ENCODE peak calls at places on chromosome 19, in seven cellular contexts. One of them, this sample, is unnamed.

GRCh38 chr19:3798137-3798536 is 12.0 kb upstream of the MATK start:
- DNase-seq in trophoblast cell: no peak
- DNase-seq in neuronal stem cell: no peak
- DNase-seq in H9: no peak
- DNase-seq in IMR-90: no peak
- DNase-seq in H1: no peak
- DNase-seq in mesendoderm: no peak
- DNase-seq in this sample: no peak

GRCh38 chr19:51200071-51200470 is 24.8 kb upstream of the CD33 start:
- DNase-seq in mesendoderm: no peak
- DNase-seq in neuronal stem cell: no peak
- DNase-seq in H9: no peak
- DNase-seq in trophoblast cell: no peak
- DNase-seq in H1: no peak
- DNase-seq in IMR-90: no peak
- DNase-seq in this sample: no peak

GRCh38 chr19:47641891-47642485 is 33.1 kb downstream of the BICRA start:
- DNase-seq in H9: no peak
- DNase-seq in trophoblast cell: no peak
- DNase-seq in neuronal stem cell: no peak
- DNase-seq in IMR-90: no peak
- DNase-seq in mesendoderm: no peak
- DNase-seq in H1: no peak
- DNase-seq in this sample: no peak

GRCh38 chr19:31554360-31554759 is 205.1 kb upstream of the TSHZ3 start:
- DNase-seq in neuronal stem cell: no peak
- DNase-seq in H9: no peak
- DNase-seq in trophoblast cell: no peak
- DNase-seq in mesendoderm: no peak
- DNase-seq in IMR-90: no peak
- DNase-seq in H1: no peak
- DNase-seq in this sample: no peak

GRCh38 chr19:45632468-45633196 is 6.6 kb downstream of the EML2 start:
- DNase-seq in H1: no peak
- DNase-seq in trophoblast cell: peak
- DNase-seq in H9: peak
- DNase-seq in mesendoderm: peak
- DNase-seq in neuronal stem cell: peak
- DNase-seq in IMR-90: peak
- DNase-seq in this sample: peak

GRCh38 chr19:8302357-8302691 is 5.8 kb downstream of the CD320 start:
- DNase-seq in trophoblast cell: no peak
- DNase-seq in IMR-90: no peak
- DNase-seq in mesendoderm: no peak
- DNase-seq in H9: no peak
- DNase-seq in H1: no peak
- DNase-seq in neuronal stem cell: no peak
- DNase-seq in this sample: no peak

GRCh38 chr19:45404557-45405434 is at the start of gene PPP1R13L:
- DNase-seq in IMR-90: peak
- DNase-seq in mesendoderm: peak
- DNase-seq in neuronal stem cell: no peak
- DNase-seq in H1: no peak
- DNase-seq in H9: peak
- DNase-seq in trophoblast cell: peak
- DNase-seq in this sample: no peak

GRCh38 chr19:19053508-19054314 is 10.1 kb upstream of the SLC25A42 start:
- DNase-seq in trophoblast cell: peak
- DNase-seq in H9: peak
- DNase-seq in mesendoderm: peak
- DNase-seq in IMR-90: peak
- DNase-seq in H1: peak
- DNase-seq in neuronal stem cell: peak
- DNase-seq in this sample: peak

GRCh38 chr19:18220632-18221275 is 5.5 kb downstream of the PDE4C start:
- DNase-seq in trophoblast cell: no peak
- DNase-seq in H1: no peak
- DNase-seq in IMR-90: no peak
- DNase-seq in mesendoderm: peak
- DNase-seq in neuronal stem cell: no peak
- DNase-seq in H9: peak
- DNase-seq in this sample: no peak

GRCh38 chr19:31572671-31573298 is 223.5 kb upstream of the TSHZ3 start:
- DNase-seq in neuronal stem cell: no peak
- DNase-seq in mesendoderm: no peak
- DNase-seq in H9: no peak
- DNase-seq in trophoblast cell: no peak
- DNase-seq in IMR-90: no peak
- DNase-seq in H1: no peak
- DNase-seq in this sample: no peak

GRCh38 chr19:10471909-10472308 is 31.2 kb downstream of the KEAP1 start:
- DNase-seq in IMR-90: peak
- DNase-seq in H9: no peak
- DNase-seq in trophoblast cell: no peak
- DNase-seq in H1: no peak
- DNase-seq in neuronal stem cell: no peak
- DNase-seq in mesendoderm: no peak
- DNase-seq in this sample: peak

GRCh38 chr19:21463449-21464105 is 41.8 kb upstream of the ZNF429 start:
- DNase-seq in neuronal stem cell: peak
- DNase-seq in trophoblast cell: peak
- DNase-seq in mesendoderm: peak
- DNase-seq in IMR-90: no peak
- DNase-seq in H1: peak
- DNase-seq in H9: peak
- DNase-seq in this sample: no peak

GRCh38 chr19:35107541-35107939 is 8.1 kb upstream of the FXYD3 start:
- DNase-seq in trophoblast cell: no peak
- DNase-seq in IMR-90: no peak
- DNase-seq in mesendoderm: no peak
- DNase-seq in neuronal stem cell: no peak
- DNase-seq in H9: no peak
- DNase-seq in H1: no peak
- DNase-seq in this sample: no peak

GRCh38 chr19:33904681-33905080 is 108.0 kb downstream of the KCTD15 start:
- DNase-seq in trophoblast cell: no peak
- DNase-seq in IMR-90: no peak
- DNase-seq in H9: peak
- DNase-seq in H1: no peak
- DNase-seq in neuronal stem cell: peak
- DNase-seq in mesendoderm: peak
- DNase-seq in this sample: no peak

GRCh38 chr19:49042177-49042576 is 1.5 kb upstream of the CGB5 start:
- DNase-seq in mesendoderm: peak
- DNase-seq in trophoblast cell: no peak
- DNase-seq in IMR-90: no peak
- DNase-seq in H1: no peak
- DNase-seq in neuronal stem cell: no peak
- DNase-seq in H9: no peak
- DNase-seq in this sample: no peak

GRCh38 chr19:43562698-43563241 is 12.6 kb downstream of the XRCC1 start:
- DNase-seq in mesendoderm: no peak
- DNase-seq in IMR-90: peak
- DNase-seq in H9: no peak
- DNase-seq in neuronal stem cell: no peak
- DNase-seq in H1: no peak
- DNase-seq in trophoblast cell: peak
- DNase-seq in this sample: peak

GRCh38 chr19:50162988-50163387 is at the start of gene IZUMO2:
- DNase-seq in neuronal stem cell: no peak
- DNase-seq in IMR-90: no peak
- DNase-seq in H9: peak
- DNase-seq in H1: no peak
- DNase-seq in mesendoderm: peak
- DNase-seq in trophoblast cell: no peak
- DNase-seq in this sample: no peak

GRCh38 chr19:43779820-43780219 is 953 bp downstream of the KCNN4 start:
- DNase-seq in IMR-90: no peak
- DNase-seq in neuronal stem cell: no peak
- DNase-seq in H9: no peak
- DNase-seq in H1: no peak
- DNase-seq in trophoblast cell: no peak
- DNase-seq in mesendoderm: no peak
- DNase-seq in this sample: no peak

GRCh38 chr19:2221918-2222317 is 14.2 kb downstream of the PLEKHJ1 start:
- DNase-seq in H9: no peak
- DNase-seq in mesendoderm: no peak
- DNase-seq in IMR-90: no peak
- DNase-seq in H1: no peak
- DNase-seq in neuronal stem cell: no peak
- DNase-seq in trophoblast cell: no peak
- DNase-seq in this sample: no peak
- H3K18ac ChIP-seq in H9: no peak
- H3K18ac ChIP-seq in mesendoderm: no peak
- H3K18ac ChIP-seq in IMR-90: no peak
- H3K18ac ChIP-seq in H1: no peak
- H3K18ac ChIP-seq in neuronal stem cell: no peak
- H3K18ac ChIP-seq in trophoblast cell: no peak
- H3K18ac ChIP-seq in this sample: no peak

GRCh38 chr19:14670408-14670807 is 4.2 kb downstream of the ADGRE3 start:
- DNase-seq in trophoblast cell: no peak
- DNase-seq in IMR-90: no peak
- DNase-seq in mesendoderm: no peak
- DNase-seq in neuronal stem cell: no peak
- DNase-seq in H1: no peak
- DNase-seq in H9: no peak
- DNase-seq in this sample: no peak
- H3K18ac ChIP-seq in trophoblast cell: no peak
- H3K18ac ChIP-seq in IMR-90: no peak
- H3K18ac ChIP-seq in mesendoderm: no peak
- H3K18ac ChIP-seq in neuronal stem cell: no peak
- H3K18ac ChIP-seq in H1: no peak
- H3K18ac ChIP-seq in H9: no peak
- H3K18ac ChIP-seq in this sample: no peak

GRCh38 chr19:6531163-6531955 is 533 bp downstream of the TNFSF9 start:
- DNase-seq in H9: no peak
- DNase-seq in H1: no peak
- DNase-seq in mesendoderm: no peak
- DNase-seq in neuronal stem cell: no peak
- DNase-seq in trophoblast cell: no peak
- DNase-seq in IMR-90: no peak
- DNase-seq in this sample: no peak
- H3K18ac ChIP-seq in H9: peak
- H3K18ac ChIP-seq in H1: peak
- H3K18ac ChIP-seq in mesendoderm: peak
- H3K18ac ChIP-seq in neuronal stem cell: peak
- H3K18ac ChIP-seq in trophoblast cell: no peak
- H3K18ac ChIP-seq in IMR-90: no peak
- H3K18ac ChIP-seq in this sample: no peak

DNA sequence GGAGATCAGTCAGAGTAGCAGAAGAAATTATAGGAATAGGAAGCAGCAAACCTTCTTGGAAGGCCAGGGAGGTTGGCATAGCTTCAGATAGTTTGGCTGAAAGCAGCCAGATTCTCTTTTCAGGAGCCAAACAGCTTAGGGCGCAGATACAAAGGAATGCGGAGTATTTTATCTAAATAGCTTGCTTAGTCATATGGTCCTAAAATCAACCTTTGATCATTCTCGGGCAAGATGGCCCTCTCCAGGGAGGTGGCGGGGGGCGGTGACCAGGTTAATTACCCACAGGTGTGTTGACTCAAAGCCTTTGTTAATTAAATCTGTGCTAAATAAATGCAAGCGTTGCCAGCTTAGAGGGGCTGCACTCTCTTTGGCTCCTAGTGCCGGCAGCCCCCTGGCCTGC is 12.5 kb upstream of the NCR1 start:
- DNase-seq in H9: peak
- DNase-seq in H1: peak
- DNase-seq in IMR-90: no peak
- DNase-seq in neuronal stem cell: no peak
- DNase-seq in mesendoderm: peak
- DNase-seq in trophoblast cell: peak
- DNase-seq in this sample: no peak
- H3K18ac ChIP-seq in H9: peak
- H3K18ac ChIP-seq in H1: peak
- H3K18ac ChIP-seq in IMR-90: no peak
- H3K18ac ChIP-seq in neuronal stem cell: no peak
- H3K18ac ChIP-seq in mesendoderm: peak
- H3K18ac ChIP-seq in trophoblast cell: no peak
- H3K18ac ChIP-seq in this sample: no peak

This sample was measured in mesenchymal stem cell.